ENCODE peak calls at places on chromosomes 12 and 14, in six cellular contexts. One of them, this sample, is unnamed.

GRCh38 chr12:59372971-59373370 is 222.9 kb upstream of the SLC16A7 start:
- DNase-seq in A549: peak
- DNase-seq in HepG2: no peak
- DNase-seq in H1: no peak
- DNase-seq in HCT116: peak
- DNase-seq in GM12878: no peak
- DNase-seq in this sample: peak

GRCh38 chr12:62006076-62006732 is 254.0 kb upstream of the USP15 start:
- DNase-seq in A549: peak
- DNase-seq in HepG2: peak
- DNase-seq in H1: no peak
- DNase-seq in HCT116: peak
- DNase-seq in GM12878: no peak
- DNase-seq in this sample: peak

GRCh38 chr14:30484976-30485375 is 74.0 kb upstream of the G2E3 start:
- DNase-seq in A549: no peak
- DNase-seq in HepG2: no peak
- DNase-seq in H1: peak
- DNase-seq in HCT116: no peak
- DNase-seq in GM12878: no peak
- DNase-seq in this sample: no peak

GRCh38 chr12:51666696-51667095 is 75.7 kb downstream of the SCN8A start:
- DNase-seq in A549: no peak
- DNase-seq in HepG2: no peak
- DNase-seq in H1: no peak
- DNase-seq in HCT116: no peak
- DNase-seq in GM12878: no peak
- DNase-seq in this sample: peak

GRCh38 chr12:39103552-39104165 is 198.3 kb upstream of the CPNE8 start:
- DNase-seq in A549: peak
- DNase-seq in HepG2: peak
- DNase-seq in H1: no peak
- DNase-seq in HCT116: peak
- DNase-seq in GM12878: peak
- DNase-seq in this sample: no peak

GRCh38 chr14:59739794-59740193 is 130.8 kb downstream of the RTN1 start:
- DNase-seq in A549: no peak
- DNase-seq in HepG2: no peak
- DNase-seq in H1: no peak
- DNase-seq in HCT116: no peak
- DNase-seq in GM12878: no peak
- DNase-seq in this sample: no peak

GRCh38 chr12:123041811-123042655 is 61.6 kb downstream of the ARL6IP4 start:
- DNase-seq in A549: no peak
- DNase-seq in HepG2: no peak
- DNase-seq in H1: no peak
- DNase-seq in HCT116: no peak
- DNase-seq in GM12878: no peak
- DNase-seq in this sample: peak

GRCh38 chr12:131830335-131831020 is 2.3 kb downstream of the MMP17 start:
- DNase-seq in A549: peak
- DNase-seq in HepG2: peak
- DNase-seq in H1: no peak
- DNase-seq in HCT116: peak
- DNase-seq in GM12878: no peak
- DNase-seq in this sample: peak

GRCh38 chr14:52538648-52539047 is 13.7 kb downstream of the TXNDC16 start:
- DNase-seq in A549: no peak
- DNase-seq in HepG2: no peak
- DNase-seq in H1: no peak
- DNase-seq in HCT116: no peak
- DNase-seq in GM12878: no peak
- DNase-seq in this sample: no peak

GRCh38 chr12:120404271-120404670 is 33.6 kb upstream of the COX6A1 start:
- DNase-seq in A549: peak
- DNase-seq in HepG2: no peak
- DNase-seq in H1: no peak
- DNase-seq in HCT116: no peak
- DNase-seq in GM12878: no peak
- DNase-seq in this sample: no peak

GRCh38 chr12:25811656-25812126 is 146.8 kb upstream of the RASSF8 start:
- DNase-seq in A549: peak
- DNase-seq in HepG2: no peak
- DNase-seq in H1: no peak
- DNase-seq in HCT116: peak
- DNase-seq in GM12878: peak
- DNase-seq in this sample: peak

GRCh38 chr12:13443498-13443897 is 247.0 kb downstream of the EMP1 start:
- DNase-seq in A549: no peak
- DNase-seq in HepG2: no peak
- DNase-seq in H1: no peak
- DNase-seq in HCT116: no peak
- DNase-seq in GM12878: no peak
- DNase-seq in this sample: no peak

GRCh38 chr12:33605776-33606175 is 166.2 kb upstream of the SYT10 start:
- DNase-seq in A549: peak
- DNase-seq in HepG2: peak
- DNase-seq in H1: no peak
- DNase-seq in HCT116: no peak
- DNase-seq in GM12878: no peak
- DNase-seq in this sample: no peak

GRCh38 chr12:11882301-11883019 is 188.3 kb upstream of the BCL2L14 start:
- DNase-seq in A549: no peak
- DNase-seq in HepG2: no peak
- DNase-seq in H1: no peak
- DNase-seq in HCT116: no peak
- DNase-seq in GM12878: peak
- DNase-seq in this sample: no peak

GRCh38 chr12:113005759-113006158 is 27.4 kb downstream of the OAS2 start:
- DNase-seq in A549: peak
- DNase-seq in HepG2: no peak
- DNase-seq in H1: no peak
- DNase-seq in HCT116: peak
- DNase-seq in GM12878: no peak
- DNase-seq in this sample: no peak

GRCh38 chr12:98579347-98579746 is 14.1 kb upstream of the SLC25A3 start:
- DNase-seq in A549: no peak
- DNase-seq in HepG2: no peak
- DNase-seq in H1: no peak
- DNase-seq in HCT116: no peak
- DNase-seq in GM12878: no peak
- DNase-seq in this sample: no peak

GRCh38 chr12:27034607-27035293 is 12.4 kb downstream of the MED21 start:
- DNase-seq in A549: no peak
- DNase-seq in HepG2: no peak
- DNase-seq in H1: no peak
- DNase-seq in HCT116: no peak
- DNase-seq in GM12878: no peak
- DNase-seq in this sample: no peak

DNA sequence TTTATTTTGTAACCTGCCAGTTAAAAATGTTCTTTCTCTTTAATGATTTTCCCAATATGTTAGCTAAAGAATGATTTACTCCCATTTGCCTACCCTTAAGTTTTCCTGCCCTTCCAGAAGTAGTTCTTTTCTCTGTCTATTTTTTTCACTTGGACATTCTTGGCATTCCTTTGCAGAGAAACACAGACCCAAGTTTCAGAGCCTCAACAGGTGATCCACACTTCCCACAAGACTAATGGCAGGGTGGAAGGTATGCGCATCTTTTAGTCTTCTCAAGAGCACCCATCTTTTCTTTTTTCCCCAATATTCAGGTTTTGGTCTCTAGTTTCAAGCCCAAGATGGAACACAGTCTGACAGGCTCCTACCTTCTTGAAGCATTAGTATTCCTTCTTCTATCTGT is 420.7 kb downstream of the ADAMTS20 start:
- DNase-seq in A549: no peak
- DNase-seq in HepG2: no peak
- DNase-seq in H1: no peak
- DNase-seq in HCT116: no peak
- DNase-seq in GM12878: no peak
- DNase-seq in this sample: no peak
- TF ChIP-seq CEBPB in A549: no peak
- TF ChIP-seq CEBPB in HepG2: no peak
- TF ChIP-seq CEBPB in H1: no peak
- TF ChIP-seq CEBPB in HCT116: no peak
- TF ChIP-seq CEBPB in GM12878: no peak
- TF ChIP-seq CEBPB in this sample: no peak

GRCh38 chr14:50331596-50331995 is 19.5 kb downstream of the DMAC2L start:
- DNase-seq in A549: no peak
- DNase-seq in HepG2: no peak
- DNase-seq in H1: no peak
- DNase-seq in HCT116: no peak
- DNase-seq in GM12878: no peak
- DNase-seq in this sample: no peak
- H3K27ac ChIP-seq in A549: no peak
- H3K27ac ChIP-seq in HepG2: no peak
- H3K27ac ChIP-seq in H1: no peak
- H3K27ac ChIP-seq in HCT116: no peak
- H3K27ac ChIP-seq in GM12878: no peak
- H3K27ac ChIP-seq in this sample: no peak

DNA sequence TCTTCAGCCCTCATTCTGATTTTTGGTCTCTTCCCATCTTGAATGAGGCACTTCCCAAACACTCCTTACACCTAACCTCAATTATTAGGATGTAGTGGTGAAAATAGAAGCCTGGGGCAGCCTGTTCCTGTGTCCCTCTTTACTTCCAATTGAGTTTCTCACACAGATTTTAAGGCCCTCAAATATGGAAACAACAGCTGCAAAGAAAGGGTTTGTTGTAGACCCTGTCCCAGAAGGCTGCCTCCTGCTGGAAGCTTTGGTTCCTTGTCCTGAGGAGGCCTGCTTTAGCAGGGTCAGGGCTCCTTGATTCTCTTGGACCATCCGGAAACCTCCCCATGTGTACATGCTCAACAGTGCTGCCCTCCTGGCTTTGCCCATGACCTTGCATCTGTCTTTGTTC is 101.3 kb downstream of the TGFB3 start:
- DNase-seq in A549: no peak
- DNase-seq in HepG2: no peak
- DNase-seq in H1: no peak
- DNase-seq in HCT116: no peak
- DNase-seq in GM12878: no peak
- DNase-seq in this sample: no peak
- TF ChIP-seq CEBPB in A549: no peak
- TF ChIP-seq CEBPB in HepG2: no peak
- TF ChIP-seq CEBPB in H1: no peak
- TF ChIP-seq CEBPB in HCT116: no peak
- TF ChIP-seq CEBPB in GM12878: no peak
- TF ChIP-seq CEBPB in this sample: no peak

DNA sequence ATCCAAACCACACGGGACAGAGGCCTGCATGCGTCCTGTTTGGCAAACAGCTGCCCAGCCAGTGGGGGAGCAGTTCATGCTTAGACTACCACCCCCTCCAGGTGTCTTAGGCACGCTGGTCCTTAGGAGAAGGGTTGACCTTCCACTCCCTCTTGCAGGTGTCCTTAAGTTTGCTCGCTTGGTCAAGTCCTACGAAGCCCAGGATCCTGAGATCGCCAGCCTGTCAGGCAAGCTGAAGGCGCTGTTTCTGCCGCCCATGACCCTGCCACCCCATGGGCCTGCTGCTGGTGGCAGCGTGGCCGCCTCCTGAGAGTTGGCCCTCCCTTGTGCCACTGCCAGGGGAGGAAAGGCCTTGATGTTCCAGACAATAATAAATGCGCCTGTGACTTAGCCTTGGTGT is 1.8 kb downstream of the C12orf57 start:
- DNase-seq in A549: no peak
- DNase-seq in HepG2: no peak
- DNase-seq in H1: no peak
- DNase-seq in HCT116: no peak
- DNase-seq in GM12878: no peak
- DNase-seq in this sample: no peak
- H3K27ac ChIP-seq in A549: peak
- H3K27ac ChIP-seq in HepG2: peak
- H3K27ac ChIP-seq in H1: peak
- H3K27ac ChIP-seq in HCT116: peak
- H3K27ac ChIP-seq in GM12878: peak
- H3K27ac ChIP-seq in this sample: no peak

DNA sequence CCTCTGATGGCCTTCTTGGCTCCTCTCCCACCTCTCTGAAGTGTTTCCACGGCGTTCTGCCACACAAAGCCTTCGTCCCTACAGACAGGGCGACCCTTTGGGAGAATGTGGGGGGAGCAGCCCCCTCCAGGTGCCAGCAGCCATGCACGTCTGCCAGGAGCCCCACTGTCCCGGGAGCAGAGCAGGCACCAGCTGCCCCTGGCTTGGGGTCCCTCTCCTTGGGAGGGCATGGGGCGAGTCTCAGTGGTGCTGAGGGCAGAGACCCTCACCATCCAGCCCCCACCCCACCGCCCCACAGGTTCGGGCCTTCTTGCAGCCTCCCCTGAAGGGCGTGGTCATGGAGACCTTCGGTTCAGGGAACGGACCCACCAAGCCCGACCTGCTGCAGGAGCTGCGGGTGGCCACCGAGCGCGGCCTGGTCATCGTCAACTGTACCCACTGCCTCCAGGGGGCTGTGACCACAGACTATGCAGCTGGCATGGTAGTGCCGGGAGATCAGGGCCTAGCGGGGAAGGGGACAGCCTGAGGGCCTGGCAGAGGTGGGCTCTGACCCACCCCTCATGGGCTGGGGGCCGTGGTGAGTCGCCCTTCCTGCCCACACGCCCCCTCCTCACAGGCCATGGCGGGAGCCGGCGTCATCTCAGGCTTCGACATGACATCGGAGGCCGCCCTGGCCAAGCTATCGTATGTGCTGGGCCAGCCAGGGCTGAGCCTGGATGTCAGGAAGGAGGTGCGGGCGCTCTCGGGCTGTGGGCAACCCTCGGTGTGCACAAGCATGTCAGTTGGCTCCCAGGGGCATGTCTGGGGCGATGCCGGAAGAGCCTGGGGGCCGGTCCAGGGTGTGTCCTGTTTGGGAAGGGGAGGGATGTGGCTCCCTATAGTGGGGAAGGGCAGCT is 18.8 kb downstream of the ASPG start:
- DNase-seq in A549: no peak
- DNase-seq in HepG2: no peak
- DNase-seq in H1: no peak
- DNase-seq in HCT116: no peak
- DNase-seq in GM12878: no peak
- DNase-seq in this sample: no peak
- TF ChIP-seq CEBPB in A549: no peak
- TF ChIP-seq CEBPB in HepG2: no peak
- TF ChIP-seq CEBPB in H1: no peak
- TF ChIP-seq CEBPB in HCT116: no peak
- TF ChIP-seq CEBPB in GM12878: no peak
- TF ChIP-seq CEBPB in this sample: no peak